ENCODE peak calls at places on chromosomes 11 and 22, in eight cellular contexts. Q is nephron progenitor cell, W is fibroblast of pulmonary artery, V is BJ, X is left lung, L is brain microvascular endothelial cell, A is LNCaP clone FGC, F is endothelial cell. O is an unnamed sample.

GRCh38 chr22:22914726-22915669 is 27.4 kb downstream of the IGLL5 start:
- DNase-seq in X (no peak), A (no peak), F (no peak), V (no peak), L (no peak), W (no peak), Q (no peak), O (no peak)

GRCh38 chr11:62752994-62753735 is 795 bp downstream of the ZBTB3 start:
- DNase-seq in W (no peak), V (no peak), F (no peak), L (no peak), X (peak; percentile 38), A (no peak), Q (peak; percentile 14), O (no peak)

GRCh38 chr11:60939828-60940227 is 12.1 kb downstream of the SLC15A3 start:
- DNase-seq in L (no peak), V (no peak), Q (no peak), W (peak; percentile 53), F (no peak), A (no peak), X (peak; percentile 27), O (no peak)

GRCh38 chr11:75565221-75565814 is 3.3 kb downstream of the SERPINH1 start:
- DNase-seq in A (no peak), X (peak; percentile 56), Q (no peak), V (peak; percentile 53), L (peak; percentile 77), W (peak; percentile 71), F (no peak), O (no peak)

GRCh38 chr11:490186-490929 is 16.7 kb downstream of the RNH1 start:
- DNase-seq in W (no peak), Q (no peak), X (no peak), F (no peak), L (no peak), A (no peak), V (no peak), O (no peak)

GRCh38 chr11:207213-208176 is at the start of the genes BET1L and RIC8A:
- DNase-seq in Q (peak; percentile 97), W (peak; percentile 98), X (peak; percentile 95), V (peak; percentile 90), A (peak; percentile 94), F (peak; percentile 93), L (peak; percentile 98), O (peak; percentile 96)

GRCh38 chr22:17968126-17968525 is 56.2 kb downstream of the MICAL3 start:
- DNase-seq in W (no peak), V (no peak), A (no peak), L (no peak), F (no peak), Q (no peak), X (no peak), O (no peak)

GRCh38 chr11:106021181-106021966 is 666 bp downstream of the MSANTD4 start:
- DNase-seq in Q (no peak), F (no peak), X (no peak), W (peak; percentile 75), A (no peak), V (peak; percentile 21), L (no peak), O (no peak)

GRCh38 chr11:104183572-104183971 is 19.6 kb upstream of the PDGFD start:
- DNase-seq in W (no peak), A (no peak), F (no peak), V (no peak), L (no peak), Q (no peak), X (no peak), O (no peak)

GRCh38 chr11:122491486-122491885 is 164.0 kb upstream of the UBASH3B start:
- DNase-seq in X (no peak), V (peak; percentile 56), Q (no peak), L (peak; percentile 6), F (peak; percentile 24), W (peak; percentile 65), A (no peak), O (no peak)

GRCh38 chr11:116499396-116500001 is 273.3 kb downstream of the BUD13 start:
- DNase-seq in W (peak; percentile 41), L (peak; percentile 35), F (peak; percentile 95), Q (peak; percentile 93), X (peak; percentile 72), V (no peak), A (peak; percentile 63), O (peak; percentile 85)

GRCh38 chr11:75001686-75002085 is 13.0 kb downstream of the NEU3 start:
- DNase-seq in A (no peak), V (no peak), X (no peak), W (no peak), Q (no peak), L (no peak), F (no peak), O (no peak)

GRCh38 chr11:69194396-69194795 is 38.7 kb downstream of the SMIM38 start:
- DNase-seq in Q (no peak), F (no peak), L (no peak), A (no peak), X (no peak), V (no peak), W (no peak), O (no peak)

GRCh38 chr11:75105462-75105925 is 8.8 kb upstream of the OR2AT4 start:
- DNase-seq in L (peak; percentile 46), F (no peak), W (no peak), Q (no peak), A (no peak), X (no peak), V (no peak), O (no peak)

GRCh38 chr11:8963569-8964323 is 496 bp downstream of the TMEM9B start:
- DNase-seq in W (peak; percentile 63), L (no peak), Q (peak; percentile 78), F (peak; percentile 62), X (peak; percentile 87), A (peak; percentile 71), V (no peak), O (peak; percentile 73)

GRCh38 chr11:133936551-133936950 is 20.2 kb downstream of the IGSF9B start:
- DNase-seq in L (no peak), X (no peak), Q (no peak), A (no peak), V (no peak), F (no peak), W (no peak), O (no peak)

GRCh38 chr11:85884581-85885021 is 29.4 kb downstream of the CCDC83 start:
- DNase-seq in L (peak; percentile 20), A (no peak), V (no peak), Q (peak; percentile 40), W (no peak), X (no peak), F (no peak), O (no peak)

GRCh38 chr11:44623716-44624491 is 58.4 kb downstream of the CD82 start:
- DNase-seq in V (no peak), X (peak; percentile 24), F (no peak), Q (no peak), W (peak; percentile 57), A (no peak), L (no peak), O (peak; percentile 62)

GRCh38 chr11:95453616-95454118 is 222.7 kb upstream of the SESN3 start:
- DNase-seq in F (no peak), X (no peak), Q (no peak), A (no peak), W (peak; percentile 13), L (no peak), V (no peak), O (no peak)

GRCh38 chr11:65305501-65306268 is 9.0 kb upstream of the CDC42EP2 start:
- DNase-seq in Q (no peak), V (no peak), W (peak; percentile 59), L (peak; percentile 60), F (no peak), A (no peak), X (no peak), O (no peak)

GRCh38 chr11:37182036-37182435 is 584.0 kb upstream of the RAG2 start:
- DNase-seq in V (no peak), A (no peak), X (no peak), F (no peak), L (no peak), W (peak; percentile 14), Q (no peak), O (no peak)

GRCh38 chr11:37177721-37178120 is 579.7 kb upstream of the RAG2 start:
- DNase-seq in W (no peak), X (no peak), V (no peak), A (no peak), L (no peak), Q (no peak), F (no peak), O (no peak)
- TF ChIP-seq CTCF in W (no peak), X (no peak), V (no peak), A (no peak), L (no peak), Q (no peak), F (no peak), O (no peak)

DNA sequence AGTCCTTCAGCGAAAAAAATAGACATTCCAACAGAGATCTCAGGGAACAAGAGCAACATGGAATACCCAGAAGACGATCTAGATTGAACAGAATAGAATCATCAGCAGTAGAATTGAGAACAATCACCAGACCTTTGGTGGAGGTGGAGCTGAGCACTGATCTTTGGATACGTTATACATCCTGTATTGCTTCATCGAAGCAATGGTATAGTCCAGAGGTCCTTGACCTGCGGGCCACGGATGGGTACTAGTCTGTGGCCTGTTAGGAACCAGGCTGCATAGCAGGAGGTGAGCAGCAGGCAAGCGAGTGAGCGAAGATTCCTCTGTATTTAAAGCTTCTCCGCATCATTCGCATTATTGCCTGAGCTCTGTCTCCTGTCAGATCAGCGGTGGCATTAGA is 17.6 kb downstream of the LRRC55 start:
- DNase-seq in W (no peak), L (no peak), A (no peak), V (no peak), F (no peak), X (no peak), Q (no peak), O (no peak)
- TF ChIP-seq CTCF in W (no peak), L (no peak), A (no peak), V (no peak), F (no peak), X (no peak), Q (no peak), O (no peak)

GRCh38 chr22:50524664-50525103 is 714 bp downstream of the SCO2 start:
- DNase-seq in A (no peak), Q (no peak), V (no peak), L (no peak), F (no peak), W (no peak), X (no peak), O (no peak)

GRCh38 chr22:50526849-50527801 is 1.7 kb upstream of the SCO2 start:
- DNase-seq in A (peak; percentile 76), L (no peak), Q (no peak), V (no peak), X (peak; percentile 88), W (peak; percentile 49), F (no peak), O (no peak)

GRCh38 chr22:50527921-50528681 is 1.7 kb downstream of the TYMP start:
- DNase-seq in F (no peak), V (no peak), L (no peak), Q (no peak), X (peak; percentile 38), W (no peak), A (no peak), O (no peak)

GRCh38 chr22:50525104-50525958 is at the start of gene SCO2:
- DNase-seq in W (peak; percentile 98), X (peak; percentile 97), Q (peak; percentile 98), L (peak; percentile 95), A (peak; percentile 88), V (peak; percentile 69), F (peak; percentile 97), O (peak; percentile 99)

GRCh38 chr22:50525991-50526848 is 822 bp upstream of the SCO2 start:
- DNase-seq in F (peak; percentile 68), L (peak; percentile 44), A (no peak), X (peak; percentile 89), V (no peak), W (peak; percentile 79), Q (peak; percentile 84), O (no peak)
- TF ChIP-seq CTCF in F (peak; percentile 56), L (peak; percentile 35), A (peak; percentile 70), X (peak; percentile 91), V (no peak), W (no peak), Q (peak; percentile 51), O (peak; percentile 78)

GRCh38 chr11:78630561-78631303 is 56.1 kb upstream of the NARS2 start:
- DNase-seq in V (no peak), Q (no peak), X (no peak), F (no peak), W (no peak), A (no peak), L (no peak), O (no peak)
- TF ChIP-seq CTCF in V (no peak), Q (no peak), X (no peak), F (no peak), W (no peak), A (no peak), L (peak; percentile 36), O (no peak)